ENCODE peak calls at places on chromosomes 4 and X, in nine cellular contexts. N, V, R, M, P, D, E, U and A are unnamed samples.

GRCh38 chr4:7513731-7514130 is 79.0 kb upstream of the PSAPL1 start:
- DNase-seq in N (no peak), V (no peak), R (no peak), M (no peak), P (peak), D (no peak), E (no peak), U (peak), A (peak)

GRCh38 chr4:137610960-137611359 is 78.7 kb upstream of the PCDH18 start:
- DNase-seq in N (no peak), V (no peak), R (peak), M (no peak), P (peak), D (no peak), E (no peak), U (no peak), A (peak)

GRCh38 chr4:74933562-74934015 is 673 bp downstream of the PARM1 start:
- DNase-seq in N (no peak), V (peak), R (no peak), M (peak), P (no peak), D (peak), E (no peak), U (no peak), A (no peak)

GRCh38 chr4:7429601-7430078 is 5.1 kb downstream of the PSAPL1 start:
- DNase-seq in N (no peak), V (peak), R (no peak), M (no peak), P (no peak), D (no peak), E (no peak), U (no peak), A (no peak)

GRCh38 chr4:86498560-86499166 is 95.5 kb upstream of the PTPN13 start:
- DNase-seq in N (no peak), V (no peak), R (no peak), M (peak), P (peak), D (no peak), E (peak), U (peak), A (no peak)

GRCh38 chrX:11722304-11722703 is 35.7 kb upstream of the MSL3 start:
- DNase-seq in N (no peak), V (no peak), R (no peak), M (no peak), P (no peak), D (no peak), E (no peak), U (no peak), A (no peak)

GRCh38 chr4:54525602-54526001 is 132.2 kb upstream of the KIT start:
- DNase-seq in N (no peak), V (no peak), R (no peak), M (no peak), P (peak), D (no peak), E (peak), U (peak), A (peak)

GRCh38 chr4:88797725-88798124 is 100.1 kb upstream of the NAP1L5 start:
- DNase-seq in N (no peak), V (no peak), R (no peak), M (no peak), P (no peak), D (no peak), E (no peak), U (no peak), A (no peak)

GRCh38 chr4:78661923-78662521 is 110.5 kb downstream of the ANXA3 start:
- DNase-seq in N (no peak), V (no peak), R (no peak), M (peak), P (peak), D (no peak), E (peak), U (peak), A (no peak)

GRCh38 chr4:135244605-135245146 is 1043.1 kb upstream of the PABPC4L start:
- DNase-seq in N (no peak), V (no peak), R (no peak), M (no peak), P (no peak), D (no peak), E (no peak), U (no peak), A (no peak)

GRCh38 chrX:14015294-14015693 is 14.4 kb downstream of the GEMIN8 start:
- DNase-seq in N (no peak), V (no peak), R (no peak), M (no peak), P (no peak), D (no peak), E (no peak), U (no peak), A (no peak)

GRCh38 chr4:83618431-83618830 is 82.5 kb downstream of the GPAT3 start:
- DNase-seq in N (no peak), V (no peak), R (no peak), M (peak), P (peak), D (no peak), E (no peak), U (peak), A (no peak)

GRCh38 chr4:66489783-66490452 is 819.6 kb upstream of the EPHA5 start:
- DNase-seq in N (no peak), V (no peak), R (no peak), M (no peak), P (peak), D (no peak), E (peak), U (peak), A (no peak)

GRCh38 chrX:137569470-137569891 is 3.6 kb downstream of the ZIC3 start:
- DNase-seq in N (no peak), V (no peak), R (no peak), M (no peak), P (no peak), D (no peak), E (no peak), U (no peak), A (no peak)
- H3K4me3 ChIP-seq in N (no peak), V (no peak), R (peak), M (no peak), P (no peak), D (no peak), E (no peak), U (peak), A (no peak)

DNA sequence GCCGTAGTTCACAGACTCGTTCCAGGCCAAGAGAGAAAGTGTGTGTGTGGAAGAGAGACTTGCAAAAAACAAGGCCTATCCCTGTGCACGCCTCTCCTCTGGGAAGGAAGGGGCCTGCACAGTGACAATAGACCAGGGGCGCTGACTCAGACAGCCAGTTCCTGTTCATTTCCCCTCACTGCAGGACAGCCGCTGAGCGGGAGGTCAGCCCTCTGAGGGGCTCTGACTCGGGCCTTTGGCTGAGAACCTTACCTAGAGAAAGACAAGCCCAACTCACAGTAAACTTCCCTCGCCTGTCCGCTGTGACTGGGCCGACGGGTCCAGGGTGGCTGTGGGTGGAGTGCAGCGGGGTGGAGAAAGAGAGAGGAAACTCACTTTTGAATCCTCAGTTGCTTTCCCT is 52.1 kb downstream of the RTL5 start:
- DNase-seq in N (no peak), V (no peak), R (no peak), M (no peak), P (no peak), D (peak), E (no peak), U (no peak), A (no peak)
- H3K4me3 ChIP-seq in N (no peak), V (peak), R (no peak), M (no peak), P (no peak), D (no peak), E (no peak), U (no peak), A (no peak)

DNA sequence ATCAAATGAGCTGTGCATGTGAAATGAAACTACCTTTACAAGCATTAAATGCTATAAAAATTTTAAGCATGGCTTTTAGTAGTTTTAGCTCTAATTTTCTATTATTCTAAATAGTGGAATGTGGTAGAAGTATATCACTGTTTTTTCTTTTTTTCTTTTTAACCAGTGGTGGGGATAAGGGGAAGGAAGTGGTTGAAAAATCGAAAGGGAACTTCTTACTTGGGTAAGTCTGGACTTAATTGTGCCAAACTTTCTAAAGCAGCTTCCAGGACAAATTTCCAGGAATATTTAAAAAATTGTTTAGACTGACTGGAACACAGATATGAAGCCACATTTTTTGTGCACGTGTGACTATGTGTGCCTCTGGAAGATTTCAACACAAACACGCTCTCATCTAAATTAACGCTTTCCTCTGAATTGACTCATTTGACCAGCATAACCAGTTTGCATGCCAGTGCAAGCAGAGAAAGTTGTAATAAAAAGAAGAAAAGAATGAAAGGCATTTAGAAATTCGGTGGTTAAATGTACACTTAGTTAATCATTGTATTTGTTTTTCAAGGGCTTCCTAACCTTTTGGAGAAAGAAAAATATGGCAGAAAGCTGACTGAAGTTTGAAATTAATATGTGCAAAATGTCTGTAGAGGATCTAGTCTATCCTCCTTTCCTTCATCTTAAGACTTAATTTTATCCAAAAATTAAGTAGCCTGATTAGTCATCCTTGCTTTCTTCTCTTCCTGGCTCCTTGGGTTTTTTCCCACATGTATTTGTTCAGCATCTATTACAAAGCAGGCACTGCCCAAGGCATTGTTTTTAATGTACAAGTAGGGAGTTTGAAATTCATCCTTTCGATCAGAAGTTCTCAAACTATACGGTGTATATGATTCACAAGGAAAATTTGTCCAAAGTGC is 18.9 kb upstream of the YTHDC1 start:
- DNase-seq in N (no peak), V (no peak), R (no peak), M (no peak), P (peak), D (no peak), E (no peak), U (no peak), A (no peak)
- H3K4me3 ChIP-seq in N (no peak), V (no peak), R (no peak), M (no peak), P (no peak), D (no peak), E (no peak), U (no peak), A (peak)

GRCh38 chr4:2047031-2047660 is 12.0 kb upstream of the NAT8L start:
- DNase-seq in N (no peak), V (no peak), R (no peak), M (no peak), P (no peak), D (no peak), E (no peak), U (no peak), A (no peak)
- H3K4me3 ChIP-seq in N (no peak), V (no peak), R (no peak), M (no peak), P (no peak), D (no peak), E (no peak), U (no peak), A (no peak)

GRCh38 chr4:187493661-187494060 is 501.9 kb upstream of the ZFP42 start:
- DNase-seq in N (no peak), V (no peak), R (no peak), M (no peak), P (no peak), D (no peak), E (no peak), U (no peak), A (no peak)

GRCh38 chr4:187491421-187491820 is 504.1 kb upstream of the ZFP42 start:
- DNase-seq in N (no peak), V (no peak), R (no peak), M (no peak), P (no peak), D (no peak), E (no peak), U (no peak), A (no peak)

DNA sequence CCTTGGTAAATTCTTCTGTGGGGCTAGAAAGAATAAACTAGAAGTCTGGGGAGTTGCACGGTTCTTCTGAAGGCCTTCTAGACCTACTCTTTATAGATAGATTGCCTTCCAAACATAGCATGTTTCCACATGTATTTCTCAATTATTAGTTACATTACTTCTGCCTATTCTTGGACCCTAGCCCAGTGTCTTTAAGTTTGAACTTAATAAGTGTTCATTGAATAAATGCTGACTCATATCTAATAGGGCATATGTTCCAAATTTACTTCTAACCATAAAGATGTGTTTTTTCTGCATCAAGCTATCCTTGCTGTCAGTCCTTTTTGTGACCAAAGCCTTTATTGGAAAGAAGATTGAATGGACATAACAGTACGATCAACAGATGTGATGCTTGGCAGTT is 503.6 kb upstream of the ZFP42 start:
- DNase-seq in N (no peak), V (no peak), R (no peak), M (no peak), P (peak), D (no peak), E (no peak), U (no peak), A (peak)
- H3K4me3 ChIP-seq in N (no peak), V (no peak), R (no peak), M (no peak), P (no peak), D (no peak), E (no peak), U (no peak), A (no peak)

GRCh38 chrX:73446831-73447230 is at the start of gene CDX4:
- DNase-seq in N (no peak), V (no peak), R (no peak), M (no peak), P (no peak), D (no peak), E (no peak), U (no peak), A (no peak)
- H3K4me3 ChIP-seq in N (no peak), V (no peak), R (peak), M (no peak), P (no peak), D (no peak), E (no peak), U (no peak), A (no peak)